ENCODE peak calls at places on chromosomes 7 and 10, in four cellular contexts. H, R, Y and V are unnamed samples.

GRCh38 chr7:106021211-106022067 is 58.4 kb downstream of the CDHR3 start:
- DNase-seq in R (no peak), Y (no peak), H (no peak), V (no peak)

GRCh38 chr7:50092579-50093411 is at the start of gene ZPBP:
- DNase-seq in H (peak; percentile 56), Y (peak; percentile 49), R (no peak), V (no peak)

GRCh38 chr7:72069263-72069662 is 342.9 kb downstream of the CALN1 start:
- DNase-seq in Y (no peak), H (no peak), R (no peak), V (no peak)

GRCh38 chr10:47419421-47419820 is 35.3 kb upstream of the ZNF488 start:
- DNase-seq in Y (no peak), H (no peak), R (no peak), V (no peak)

GRCh38 chr10:96025566-96025965 is 17.8 kb upstream of the CCNJ start:
- DNase-seq in Y (peak; percentile 20), H (peak; percentile 69), R (no peak), V (no peak)

GRCh38 chr7:122092964-122093797 is 50.9 kb downstream of the AASS start:
- DNase-seq in H (peak; percentile 78), Y (peak; percentile 76), R (peak; percentile 46), V (peak; percentile 57)

GRCh38 chr7:7157887-7158271 is 24.5 kb upstream of the C1GALT1 start:
- DNase-seq in H (peak; percentile 45), R (no peak), Y (peak; percentile 44), V (no peak)

GRCh38 chr10:130300608-130301025 is 164.4 kb downstream of the GLRX3 start:
- DNase-seq in Y (no peak), H (peak; percentile 66), R (no peak), V (peak; percentile 76)

GRCh38 chr7:37218956-37219355 is 229.7 kb downstream of the ELMO1 start:
- DNase-seq in R (no peak), Y (no peak), H (no peak), V (no peak)

GRCh38 chr7:154744226-154744860 is 258.6 kb downstream of the PAXIP1 start:
- DNase-seq in R (no peak), Y (peak; percentile 61), H (peak; percentile 48), V (no peak)

GRCh38 chr7:27174077-27175004 is at the start of gene HOXA10:
- DNase-seq in R (peak; percentile 88), Y (peak; percentile 40), H (no peak), V (peak; percentile 75)

GRCh38 chr10:96073722-96074121 is 30.3 kb downstream of the CCNJ start:
- DNase-seq in H (no peak), Y (peak; percentile 5), R (no peak), V (no peak)

GRCh38 chr7:151491859-151492258 is 27.8 kb downstream of the RHEB start:
- DNase-seq in H (peak; percentile 16), R (no peak), Y (no peak), V (no peak)

GRCh38 chr10:4684434-4684833 is 141.6 kb upstream of the AKR1E2 start:
- DNase-seq in R (no peak), H (no peak), Y (no peak), V (no peak)

GRCh38 chr10:102726274-102726673 is 11.8 kb downstream of the SFXN2 start:
- DNase-seq in Y (no peak), H (no peak), R (no peak), V (no peak)

GRCh38 chr7:36192877-36193276 is 39.8 kb downstream of the EEPD1 start:
- DNase-seq in R (no peak), H (no peak), Y (no peak), V (no peak)

GRCh38 chr7:89264126-89264525 is 468.6 kb upstream of the TEX47 start:
- DNase-seq in H (no peak), R (no peak), Y (no peak), V (no peak)

GRCh38 chr7:120554960-120555571 is 282.1 kb downstream of the KCND2 start:
- DNase-seq in R (peak; percentile 40), H (peak; percentile 69), Y (peak; percentile 78), V (no peak)

GRCh38 chr7:11768263-11768662 is 63.7 kb downstream of the THSD7A start:
- DNase-seq in R (no peak), H (peak; percentile 9), Y (no peak), V (no peak)

GRCh38 chr7:34759477-34760125 is 101.6 kb downstream of the NPSR1 start:
- DNase-seq in R (no peak), H (peak; percentile 46), Y (peak; percentile 66), V (no peak)

GRCh38 chr7:83701744-83702143 is 52.8 kb upstream of the SEMA3E start:
- DNase-seq in R (no peak), Y (peak; percentile 9), H (peak; percentile 29), V (no peak)

GRCh38 chr10:72952189-72952900 is 2.3 kb downstream of the PLA2G12B start:
- DNase-seq in Y (no peak), H (no peak), R (no peak), V (no peak)

GRCh38 chr7:18140943-18141342 is 113.3 kb upstream of the PRPS1L1 start:
- DNase-seq in H (no peak), R (no peak), Y (no peak), V (no peak)

GRCh38 chr7:44043902-44044301 is 600 bp upstream of the DBNL start:
- DNase-seq in R (no peak), H (peak; percentile 16), Y (no peak), V (peak; percentile 43)

GRCh38 chr7:1323178-1324027 is 90.7 kb downstream of the UNCX start:
- DNase-seq in Y (peak; percentile 47), H (no peak), R (no peak), V (no peak)

GRCh38 chr10:29028486-29028885 is 260.4 kb upstream of the LYZL1 start:
- DNase-seq in R (no peak), Y (no peak), H (no peak), V (no peak)

GRCh38 chr10:74018241-74018640 is 20.3 kb downstream of the VCL start:
- DNase-seq in H (no peak), Y (no peak), R (no peak), V (peak; percentile 63)

GRCh38 chr10:22420787-22421517 is 75.7 kb downstream of the SPAG6 start:
- DNase-seq in Y (no peak), R (no peak), H (peak; percentile 81), V (no peak)

GRCh38 chr10:34341473-34341872 is 473.6 kb downstream of the PARD3 start:
- DNase-seq in Y (no peak), H (no peak), R (peak; percentile 36), V (no peak)

GRCh38 chr10:72080042-72081035 is 8.0 kb downstream of the SPOCK2 start:
- DNase-seq in H (no peak), Y (no peak), R (no peak), V (no peak)

GRCh38 chr7:15457959-15458955 is 103.6 kb downstream of the AGMO start:
- DNase-seq in H (no peak), Y (peak; percentile 23), R (no peak), V (no peak)

GRCh38 chr10:91545817-91546216 is 87.1 kb downstream of the PPP1R3C start:
- DNase-seq in R (no peak), Y (no peak), H (no peak), V (no peak)

GRCh38 chr7:18317956-18318355 is 177.6 kb upstream of the HDAC9 start:
- DNase-seq in R (peak; percentile 40), Y (no peak), H (no peak), V (no peak)

GRCh38 chr10:7787150-7787856 is 490 bp downstream of the KIN start:
- DNase-seq in H (no peak), R (no peak), Y (no peak), V (no peak)

GRCh38 chr10:12793106-12793505 is 208.4 kb downstream of the CCDC3 start:
- DNase-seq in H (no peak), R (no peak), Y (no peak), V (no peak)

GRCh38 chr7:883029-884021 is 7.0 kb downstream of the GET4 start:
- DNase-seq in Y (no peak), R (no peak), H (no peak), V (no peak)

GRCh38 chr10:89163265-89163995 is 43.7 kb downstream of the CH25H start:
- DNase-seq in H (no peak), R (peak; percentile 20), Y (no peak), V (peak; percentile 52)

GRCh38 chr7:3301472-3301778 is 373 bp downstream of the SDK1 start:
- DNase-seq in R (no peak), H (no peak), Y (no peak), V (no peak)

GRCh38 chr10:124670849-124671248 is 73.3 kb downstream of the FAM53B start:
- DNase-seq in Y (no peak), H (no peak), R (no peak), V (no peak)